ENCODE peak calls at places on chromosome 2, in eight cellular contexts. One of them, this sample, is unnamed. For H3K36me3, the result is how much of the 10 kb centered on the place peaks cover.

GRCh38 chr2:54613361-54613760 is 110.1 kb upstream of the EML6 start:
- DNase-seq in IMR-90: peak
- DNase-seq in PC-3: peak
- DNase-seq in psoas muscle: no peak
- DNase-seq in HepG2: no peak
- DNase-seq in A673: peak
- DNase-seq in hepatocyte: no peak
- DNase-seq in tibial artery: no peak
- DNase-seq in this sample: no peak

GRCh38 chr2:50529600-50530218 is 502.2 kb downstream of the NRXN1 start:
- DNase-seq in IMR-90: peak
- DNase-seq in PC-3: peak
- DNase-seq in psoas muscle: no peak
- DNase-seq in HepG2: peak
- DNase-seq in A673: peak
- DNase-seq in hepatocyte: peak
- DNase-seq in tibial artery: no peak
- DNase-seq in this sample: peak

GRCh38 chr2:228681426-228681825 is 499.9 kb upstream of the SPHKAP start:
- DNase-seq in IMR-90: peak
- DNase-seq in PC-3: peak
- DNase-seq in psoas muscle: no peak
- DNase-seq in HepG2: no peak
- DNase-seq in A673: peak
- DNase-seq in hepatocyte: peak
- DNase-seq in tibial artery: no peak
- DNase-seq in this sample: no peak

GRCh38 chr2:50116611-50117010 is 915.3 kb downstream of the NRXN1 start:
- DNase-seq in IMR-90: no peak
- DNase-seq in PC-3: no peak
- DNase-seq in psoas muscle: no peak
- DNase-seq in HepG2: no peak
- DNase-seq in A673: no peak
- DNase-seq in hepatocyte: no peak
- DNase-seq in tibial artery: no peak
- DNase-seq in this sample: no peak

GRCh38 chr2:17540813-17541513 is 467 bp downstream of the VSNL1 start:
- DNase-seq in IMR-90: no peak
- DNase-seq in PC-3: no peak
- DNase-seq in psoas muscle: no peak
- DNase-seq in HepG2: no peak
- DNase-seq in A673: no peak
- DNase-seq in hepatocyte: no peak
- DNase-seq in tibial artery: no peak
- DNase-seq in this sample: no peak

GRCh38 chr2:98012561-98012979 is 16.8 kb upstream of the TMEM131 start:
- DNase-seq in IMR-90: no peak
- DNase-seq in PC-3: no peak
- DNase-seq in psoas muscle: no peak
- DNase-seq in HepG2: no peak
- DNase-seq in A673: no peak
- DNase-seq in hepatocyte: no peak
- DNase-seq in tibial artery: no peak
- DNase-seq in this sample: no peak

GRCh38 chr2:231670892-231671616 is 37.3 kb upstream of the PTMA start:
- DNase-seq in IMR-90: no peak
- DNase-seq in PC-3: peak
- DNase-seq in psoas muscle: no peak
- DNase-seq in HepG2: no peak
- DNase-seq in A673: peak
- DNase-seq in hepatocyte: peak
- DNase-seq in tibial artery: no peak
- DNase-seq in this sample: no peak

GRCh38 chr2:72722492-72723090 is 103.2 kb downstream of the EXOC6B start:
- DNase-seq in IMR-90: peak
- DNase-seq in PC-3: no peak
- DNase-seq in psoas muscle: no peak
- DNase-seq in HepG2: peak
- DNase-seq in A673: no peak
- DNase-seq in hepatocyte: no peak
- DNase-seq in tibial artery: no peak
- DNase-seq in this sample: no peak

GRCh38 chr2:100983201-100983600 is 18.9 kb upstream of the RPL31 start:
- DNase-seq in IMR-90: no peak
- DNase-seq in PC-3: no peak
- DNase-seq in psoas muscle: no peak
- DNase-seq in HepG2: no peak
- DNase-seq in A673: no peak
- DNase-seq in hepatocyte: no peak
- DNase-seq in tibial artery: no peak
- DNase-seq in this sample: no peak

GRCh38 chr2:39603436-39603835 is 62.3 kb upstream of the TMEM178A start:
- DNase-seq in IMR-90: peak
- DNase-seq in PC-3: no peak
- DNase-seq in psoas muscle: no peak
- DNase-seq in HepG2: no peak
- DNase-seq in A673: no peak
- DNase-seq in hepatocyte: no peak
- DNase-seq in tibial artery: no peak
- DNase-seq in this sample: no peak

GRCh38 chr2:239296020-239296932 is 104.5 kb downstream of the HDAC4 start:
- DNase-seq in IMR-90: no peak
- DNase-seq in PC-3: no peak
- DNase-seq in psoas muscle: no peak
- DNase-seq in HepG2: peak
- DNase-seq in A673: no peak
- DNase-seq in hepatocyte: peak
- DNase-seq in tibial artery: peak
- DNase-seq in this sample: no peak

GRCh38 chr2:69973335-69973735 is 11.9 kb upstream of the ASPRV1 start:
- DNase-seq in IMR-90: peak
- DNase-seq in PC-3: no peak
- DNase-seq in psoas muscle: no peak
- DNase-seq in HepG2: no peak
- DNase-seq in A673: no peak
- DNase-seq in hepatocyte: no peak
- DNase-seq in tibial artery: no peak
- DNase-seq in this sample: no peak

GRCh38 chr2:40034801-40035200 is 255.7 kb upstream of the THUMPD2 start:
- DNase-seq in IMR-90: peak
- DNase-seq in PC-3: no peak
- DNase-seq in psoas muscle: no peak
- DNase-seq in HepG2: no peak
- DNase-seq in A673: no peak
- DNase-seq in hepatocyte: no peak
- DNase-seq in tibial artery: no peak
- DNase-seq in this sample: no peak

GRCh38 chr2:56522605-56523089 is 338.9 kb downstream of the CCDC85A start:
- DNase-seq in IMR-90: peak
- DNase-seq in PC-3: peak
- DNase-seq in psoas muscle: peak
- DNase-seq in HepG2: no peak
- DNase-seq in A673: peak
- DNase-seq in hepatocyte: peak
- DNase-seq in tibial artery: no peak
- DNase-seq in this sample: no peak

GRCh38 chr2:45278345-45279078 is 269.3 kb upstream of the SIX2 start:
- DNase-seq in IMR-90: peak
- DNase-seq in PC-3: peak
- DNase-seq in psoas muscle: no peak
- DNase-seq in HepG2: no peak
- DNase-seq in A673: no peak
- DNase-seq in hepatocyte: no peak
- DNase-seq in tibial artery: no peak
- DNase-seq in this sample: no peak

GRCh38 chr2:159045545-159046454 is 77.4 kb downstream of the TANC1 start:
- DNase-seq in IMR-90: peak
- DNase-seq in PC-3: peak
- DNase-seq in psoas muscle: no peak
- DNase-seq in HepG2: no peak
- DNase-seq in A673: no peak
- DNase-seq in hepatocyte: no peak
- DNase-seq in tibial artery: no peak
- DNase-seq in this sample: no peak

GRCh38 chr2:232229917-232230310 is 148.6 kb upstream of the ALPP start:
- DNase-seq in IMR-90: no peak
- DNase-seq in PC-3: no peak
- DNase-seq in psoas muscle: no peak
- DNase-seq in HepG2: no peak
- DNase-seq in A673: no peak
- DNase-seq in hepatocyte: no peak
- DNase-seq in tibial artery: no peak
- DNase-seq in this sample: no peak

GRCh38 chr2:14996306-14997014 is 363.9 kb downstream of the LRATD1 start:
- DNase-seq in IMR-90: no peak
- DNase-seq in PC-3: no peak
- DNase-seq in psoas muscle: no peak
- DNase-seq in HepG2: no peak
- DNase-seq in A673: no peak
- DNase-seq in hepatocyte: no peak
- DNase-seq in tibial artery: no peak
- DNase-seq in this sample: no peak

GRCh38 chr2:37453024-37453423 is 108.6 kb downstream of the QPCT start:
- DNase-seq in IMR-90: no peak
- DNase-seq in PC-3: no peak
- DNase-seq in psoas muscle: no peak
- DNase-seq in HepG2: no peak
- DNase-seq in A673: no peak
- DNase-seq in hepatocyte: no peak
- DNase-seq in tibial artery: no peak
- DNase-seq in this sample: no peak
- H3K4me3 ChIP-seq in IMR-90: no peak
- H3K4me3 ChIP-seq in PC-3: no peak
- H3K4me3 ChIP-seq in psoas muscle: no peak
- H3K4me3 ChIP-seq in HepG2: no peak
- H3K4me3 ChIP-seq in A673: no peak
- H3K4me3 ChIP-seq in hepatocyte: no peak
- H3K4me3 ChIP-seq in tibial artery: no peak
- H3K4me3 ChIP-seq in this sample: peak

DNA sequence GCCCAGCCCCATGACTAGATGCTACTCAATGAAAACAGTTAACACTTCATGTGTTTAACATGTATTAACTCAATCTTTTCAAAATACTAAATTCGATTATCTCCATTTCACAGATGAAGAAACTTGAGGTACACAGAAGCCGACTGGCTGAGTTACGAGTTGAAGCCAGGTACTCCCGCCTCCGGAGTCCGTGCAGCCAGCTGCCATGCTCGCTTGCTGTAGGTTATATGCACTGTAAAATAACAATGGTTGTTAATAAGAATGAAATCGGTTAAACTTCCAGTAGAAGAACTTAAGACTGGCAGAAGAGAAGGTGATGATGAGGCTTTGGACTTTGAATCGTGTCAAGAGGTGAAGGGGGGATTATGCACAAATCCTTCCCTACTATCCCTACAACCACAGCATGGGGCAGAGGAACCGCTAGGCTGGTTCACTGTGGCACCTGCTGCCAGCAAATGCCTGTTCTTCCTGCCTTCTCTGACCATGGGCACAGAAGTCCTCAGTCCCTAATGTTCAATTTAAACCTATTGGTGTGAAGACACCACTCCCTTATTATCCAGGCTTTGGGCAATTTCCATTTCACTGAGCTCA is 25.4 kb downstream of the COX7A2L start:
- DNase-seq in IMR-90: no peak
- DNase-seq in PC-3: no peak
- DNase-seq in psoas muscle: no peak
- DNase-seq in HepG2: no peak
- DNase-seq in A673: no peak
- DNase-seq in hepatocyte: no peak
- DNase-seq in tibial artery: no peak
- DNase-seq in this sample: no peak
- H3K36me3 ChIP-seq in IMR-90: under half
- H3K36me3 ChIP-seq in PC-3: under half
- H3K36me3 ChIP-seq in psoas muscle: under half
- H3K36me3 ChIP-seq in HepG2: under half
- H3K36me3 ChIP-seq in A673: under half
- H3K36me3 ChIP-seq in hepatocyte: under half
- H3K36me3 ChIP-seq in tibial artery: under half
- H3K36me3 ChIP-seq in this sample: half or more

GRCh38 chr2:155965415-155966070 is 367.0 kb downstream of the NR4A2 start:
- DNase-seq in IMR-90: no peak
- DNase-seq in PC-3: peak
- DNase-seq in psoas muscle: no peak
- DNase-seq in HepG2: no peak
- DNase-seq in A673: no peak
- DNase-seq in hepatocyte: no peak
- DNase-seq in tibial artery: no peak
- DNase-seq in this sample: no peak
- H3K4me3 ChIP-seq in IMR-90: no peak
- H3K4me3 ChIP-seq in PC-3: no peak
- H3K4me3 ChIP-seq in psoas muscle: no peak
- H3K4me3 ChIP-seq in HepG2: no peak
- H3K4me3 ChIP-seq in A673: no peak
- H3K4me3 ChIP-seq in hepatocyte: no peak
- H3K4me3 ChIP-seq in tibial artery: no peak
- H3K4me3 ChIP-seq in this sample: no peak

GRCh38 chr2:238270606-238271005 is 17.8 kb downstream of the PER2 start:
- DNase-seq in IMR-90: no peak
- DNase-seq in PC-3: no peak
- DNase-seq in psoas muscle: peak
- DNase-seq in HepG2: no peak
- DNase-seq in A673: no peak
- DNase-seq in hepatocyte: no peak
- DNase-seq in tibial artery: no peak
- DNase-seq in this sample: no peak

GRCh38 chr2:238274152-238274865 is 14.1 kb downstream of the PER2 start:
- DNase-seq in IMR-90: no peak
- DNase-seq in PC-3: no peak
- DNase-seq in psoas muscle: peak
- DNase-seq in HepG2: no peak
- DNase-seq in A673: no peak
- DNase-seq in hepatocyte: peak
- DNase-seq in tibial artery: no peak
- DNase-seq in this sample: no peak

GRCh38 chr2:238269741-238270140 is 18.7 kb downstream of the PER2 start:
- DNase-seq in IMR-90: no peak
- DNase-seq in PC-3: no peak
- DNase-seq in psoas muscle: no peak
- DNase-seq in HepG2: no peak
- DNase-seq in A673: no peak
- DNase-seq in hepatocyte: no peak
- DNase-seq in tibial artery: no peak
- DNase-seq in this sample: no peak

GRCh38 chr2:238271061-238271554 is 17.3 kb downstream of the PER2 start:
- DNase-seq in IMR-90: no peak
- DNase-seq in PC-3: no peak
- DNase-seq in psoas muscle: no peak
- DNase-seq in HepG2: no peak
- DNase-seq in A673: no peak
- DNase-seq in hepatocyte: no peak
- DNase-seq in tibial artery: no peak
- DNase-seq in this sample: no peak

DNA sequence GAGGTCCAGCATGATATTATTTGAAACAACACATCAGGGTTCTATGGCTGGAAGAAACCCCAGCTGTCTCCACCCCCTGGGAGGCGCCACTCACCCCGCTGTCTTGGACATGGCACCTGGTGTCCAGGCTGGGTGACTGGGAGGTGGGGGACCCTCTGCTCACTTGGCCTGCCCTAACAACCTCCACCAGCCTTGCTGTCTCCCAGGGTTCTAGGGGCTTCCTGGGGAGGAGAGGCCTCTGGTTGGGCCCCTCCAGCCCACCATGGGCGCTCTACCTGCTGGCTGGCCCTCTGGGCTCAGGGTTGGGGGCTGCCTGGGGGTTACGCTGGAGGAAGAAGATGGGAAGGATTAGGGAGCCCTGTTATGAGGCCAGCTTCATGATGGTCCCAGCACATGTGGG is 16.3 kb downstream of the PER2 start:
- DNase-seq in IMR-90: no peak
- DNase-seq in PC-3: no peak
- DNase-seq in psoas muscle: no peak
- DNase-seq in HepG2: no peak
- DNase-seq in A673: no peak
- DNase-seq in hepatocyte: no peak
- DNase-seq in tibial artery: no peak
- DNase-seq in this sample: no peak
- H3K36me3 ChIP-seq in IMR-90: under half
- H3K36me3 ChIP-seq in PC-3: under half
- H3K36me3 ChIP-seq in psoas muscle: half or more
- H3K36me3 ChIP-seq in HepG2: half or more
- H3K36me3 ChIP-seq in A673: under half
- H3K36me3 ChIP-seq in hepatocyte: under half
- H3K36me3 ChIP-seq in tibial artery: half or more
- H3K36me3 ChIP-seq in this sample: half or more